ENCODE peak calls at places on chromosomes 3 and 15, in four cellular contexts. R, Y, E and H are unnamed samples. For H3K36me3 and H3K27me3, the result is how much of the 10 kb centered on the place peaks cover.

GRCh38 chr15:65077291-65077980 is 890 bp downstream of the KBTBD13 start:
- DNase-seq in Y (no peak), E (no peak), R (no peak), H (no peak)

GRCh38 chr3:58588030-58588614 is 10.9 kb upstream of the FAM107A start:
- DNase-seq in Y (no peak), R (peak), E (peak), H (no peak)

GRCh38 chr15:101652783-101653430 is 726 bp upstream of the TM2D3 start:
- DNase-seq in R (no peak), E (peak), Y (no peak), H (peak)

GRCh38 chr3:112074006-112074405 is 12.2 kb upstream of the C3orf52 start:
- DNase-seq in R (no peak), Y (no peak), E (peak), H (no peak)

GRCh38 chr3:8709801-8710524 is 23.6 kb upstream of the CAV3 start:
- DNase-seq in E (no peak), R (no peak), Y (no peak), H (no peak)

GRCh38 chr3:34727700-34728099 is 911.6 kb upstream of the ARPP21 start:
- DNase-seq in E (no peak), R (no peak), Y (no peak), H (no peak)

GRCh38 chr3:170653801-170654200 is 67.9 kb upstream of the SLC7A14 start:
- DNase-seq in E (no peak), R (no peak), Y (no peak), H (no peak)

GRCh38 chr15:43518073-43518761 is 809 bp downstream of the MAP1A start:
- DNase-seq in R (peak), Y (no peak), E (peak), H (no peak)

GRCh38 chr3:130968231-130968630 is 58.4 kb downstream of the ASTE1 start:
- DNase-seq in Y (no peak), E (peak), R (no peak), H (no peak)

GRCh38 chr3:64143399-64144130 is 81.7 kb downstream of the PRICKLE2 start:
- DNase-seq in R (peak), E (peak), Y (no peak), H (no peak)

GRCh38 chr15:85707519-85708338 is 87.0 kb downstream of the KLHL25 start:
- DNase-seq in R (peak), Y (no peak), E (peak), H (no peak)

GRCh38 chr3:63864008-63864871 is 573 bp downstream of the ATXN7 start:
- DNase-seq in E (peak), Y (peak), R (no peak), H (peak)

GRCh38 chr3:134330895-134331810 is 43.1 kb downstream of the AMOTL2 start:
- DNase-seq in E (peak), R (peak), Y (no peak), H (peak)

GRCh38 chr15:83846847-83847246 is 192.9 kb downstream of the ADAMTSL3 start:
- DNase-seq in Y (no peak), R (peak), E (peak), H (peak)

GRCh38 chr15:98800437-98801233 is 152.3 kb downstream of the IGF1R start:
- DNase-seq in E (peak), R (peak), Y (no peak), H (peak)

GRCh38 chr3:63349583-63350177 is 71.6 kb downstream of the SYNPR start:
- DNase-seq in Y (peak), E (peak), R (peak), H (peak)

GRCh38 chr3:64187065-64187959 is 38.0 kb downstream of the PRICKLE2 start:
- DNase-seq in Y (peak), R (peak), E (peak), H (peak)

GRCh38 chr3:194123735-194124134 is 12.2 kb upstream of the HES1 start:
- DNase-seq in E (no peak), R (no peak), Y (no peak), H (no peak)

GRCh38 chr15:88060383-88060782 is 196.2 kb downstream of the NTRK3 start:
- DNase-seq in R (no peak), Y (no peak), E (no peak), H (no peak)

GRCh38 chr15:75140080-75140879 is 61.4 kb upstream of the C15orf39 start:
- DNase-seq in E (no peak), Y (no peak), R (no peak), H (no peak)

GRCh38 chr15:56906766-56907165 is 11.7 kb upstream of the TCF12 start:
- DNase-seq in R (no peak), Y (no peak), E (no peak), H (no peak)

GRCh38 chr3:135751991-135752390 is 213.5 kb upstream of the PPP2R3A start:
- DNase-seq in E (no peak), Y (no peak), R (no peak), H (no peak)

GRCh38 chr15:89444241-89444797 is 52.1 kb downstream of the RHCG start:
- DNase-seq in R (no peak), Y (no peak), E (no peak), H (no peak)

GRCh38 chr15:91021516-91022074 is 799 bp downstream of the VPS33B start:
- DNase-seq in R (no peak), E (peak), Y (no peak), H (no peak)

GRCh38 chr15:92899910-92900711 is at the start of gene CHD2:
- DNase-seq in R (peak), E (peak), Y (peak), H (peak)

GRCh38 chr15:29942144-29942543 is 119.9 kb upstream of the TJP1 start:
- DNase-seq in R (no peak), E (no peak), Y (no peak), H (no peak)

GRCh38 chr3:58633157-58633865 is 33.3 kb downstream of the FAM3D start:
- DNase-seq in E (no peak), Y (no peak), R (no peak), H (no peak)

GRCh38 chr3:69530554-69530953 is 144.7 kb upstream of the FRMD4B start:
- DNase-seq in Y (no peak), E (no peak), R (no peak), H (no peak)

GRCh38 chr3:169637731-169638130 is 25.8 kb downstream of the MECOM start:
- DNase-seq in R (no peak), Y (no peak), E (no peak), H (no peak)

GRCh38 chr3:40741729-40742128 is 217.0 kb downstream of the ZNF621 start:
- DNase-seq in R (no peak), Y (no peak), E (no peak), H (no peak)

GRCh38 chr3:45915518-45916231 is 27.6 kb upstream of the CXCR6 start:
- DNase-seq in E (peak), Y (no peak), R (peak), H (peak)

GRCh38 chr3:140758791-140759444 is 81.1 kb downstream of the TRIM42 start:
- DNase-seq in Y (no peak), E (no peak), R (no peak), H (no peak)

GRCh38 chr15:54066403-54066802 is 88.2 kb downstream of the UNC13C start:
- DNase-seq in R (no peak), Y (no peak), E (no peak), H (no peak)

GRCh38 chr15:79028411-79028964 is 62.1 kb downstream of the RASGRF1 start:
- DNase-seq in Y (peak), E (peak), R (peak), H (peak)

DNA sequence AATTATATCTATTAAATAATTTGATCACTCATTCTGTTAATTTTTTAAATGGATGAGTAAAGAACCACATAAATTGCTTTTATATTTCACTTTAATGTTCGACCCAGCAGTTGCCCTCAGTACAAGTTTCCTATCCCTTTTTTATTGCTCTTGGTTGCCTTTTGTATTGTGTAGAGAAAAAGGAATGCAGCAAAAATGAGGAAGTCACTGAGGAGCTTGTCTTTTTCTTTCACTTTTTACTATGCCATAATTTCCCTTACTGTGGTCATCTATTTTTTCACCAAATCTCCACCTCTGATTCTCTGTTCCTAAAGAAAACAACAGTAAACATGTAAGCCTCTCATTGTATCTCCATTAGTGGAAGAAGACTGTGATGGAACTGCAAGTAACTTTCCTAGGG is 122.7 kb downstream of the B3GALNT1 start:
- DNase-seq in Y (no peak), E (peak), R (no peak), H (no peak)
- H3K4me3 ChIP-seq in Y (no peak), E (no peak), R (no peak), H (no peak)

GRCh38 chr3:123711356-123711755 is 126.5 kb upstream of the HACD2 start:
- DNase-seq in E (no peak), Y (no peak), R (no peak), H (no peak)
- H3K36me3 ChIP-seq in E (under half), Y (under half), R (under half), H (under half)

GRCh38 chr15:45635191-45635638 is 386 bp downstream of the SQOR start:
- DNase-seq in Y (peak), E (peak), R (no peak), H (peak)
- H3K27me3 ChIP-seq in Y (under half), E (under half), R (under half), H (under half)

GRCh38 chr15:60972301-60972700 is 256.8 kb downstream of the RORA start:
- DNase-seq in E (peak), R (peak), Y (no peak), H (no peak)
- H3K4me3 ChIP-seq in E (no peak), R (no peak), Y (no peak), H (no peak)

DNA sequence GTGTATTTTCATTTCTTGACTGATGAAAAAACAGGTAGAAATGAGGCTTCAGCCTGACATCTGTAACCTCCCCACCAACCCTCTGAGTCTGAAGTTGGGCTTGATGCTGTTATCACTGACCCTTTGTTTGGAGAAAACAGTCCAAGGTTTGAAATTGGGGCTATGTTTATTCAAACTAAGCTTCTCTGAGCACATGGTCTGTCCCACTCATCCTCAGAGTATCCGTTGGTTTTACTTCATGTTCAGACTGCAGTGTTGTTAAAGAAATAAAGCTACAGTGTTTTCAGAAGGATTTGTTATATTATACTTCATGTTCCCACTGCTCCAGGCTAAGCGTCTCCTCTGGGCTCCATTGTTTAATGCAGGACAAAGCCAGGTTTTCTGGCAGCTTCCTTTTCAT is 6.0 kb downstream of the MAPKBP1 start:
- DNase-seq in E (peak), R (no peak), Y (no peak), H (no peak)
- H3K36me3 ChIP-seq in E (under half), R (under half), Y (under half), H (under half)

GRCh38 chr3:142577701-142578308 is 728 bp downstream of the ATR start:
- DNase-seq in E (peak), R (peak), Y (no peak), H (no peak)

GRCh38 chr3:142580061-142580423 is 1.5 kb upstream of the ATR start:
- DNase-seq in R (no peak), E (no peak), Y (no peak), H (no peak)

GRCh38 chr3:142574665-142575064 is 3.9 kb downstream of the ATR start:
- DNase-seq in Y (no peak), E (no peak), R (no peak), H (no peak)

GRCh38 chr3:142578309-142579223 is at the start of gene ATR:
- DNase-seq in E (peak), Y (peak), R (peak), H (peak)

GRCh38 chr3:142576792-142577191 is 1.7 kb downstream of the ATR start:
- DNase-seq in R (no peak), Y (no peak), E (no peak), H (no peak)
- H3K27me3 ChIP-seq in R (under half), Y (under half), E (under half), H (under half)

DNA sequence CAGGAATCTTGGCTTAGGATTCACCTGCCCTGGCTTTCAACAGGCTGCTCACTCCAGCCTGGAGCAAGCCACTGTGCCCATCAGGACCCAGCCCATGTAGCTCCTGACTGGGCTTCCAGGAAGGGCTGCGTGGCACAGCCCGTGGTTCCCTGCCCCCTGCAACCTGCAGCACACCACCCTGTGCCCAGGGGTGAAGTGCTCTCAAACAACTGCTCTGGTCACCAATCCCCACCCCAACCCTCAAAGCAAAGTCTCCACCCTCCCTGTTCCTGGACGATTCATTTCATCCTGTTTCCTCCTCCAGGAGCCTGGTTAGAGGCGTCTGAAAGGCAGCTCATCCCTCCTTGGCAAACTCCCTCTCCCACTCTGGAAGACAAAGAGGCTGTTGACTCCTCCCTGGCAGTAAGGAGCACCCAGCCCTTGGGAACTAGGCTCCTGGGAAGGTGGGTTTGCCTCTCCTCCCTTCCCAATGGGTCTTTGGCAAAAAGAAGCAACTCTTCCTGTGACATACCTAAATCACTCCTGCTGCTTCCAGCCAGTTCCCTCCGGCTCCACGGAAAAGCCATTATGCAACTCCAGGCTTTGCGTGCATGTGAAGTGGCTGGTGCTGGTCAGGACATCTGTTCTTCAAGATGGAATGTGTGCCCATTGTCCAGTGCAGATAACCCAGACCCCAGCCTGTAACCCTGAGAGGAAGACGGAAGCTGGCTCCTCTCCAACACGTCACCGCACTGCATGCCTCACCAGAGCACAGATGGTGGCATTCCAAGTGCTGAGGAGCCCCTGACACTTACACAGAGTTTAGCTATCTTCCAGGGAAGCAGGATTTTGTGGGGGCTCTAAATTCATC is 29.1 kb upstream of the VIPR1 start:
- DNase-seq in E (no peak), R (peak), Y (peak), H (peak)
- H3K4me3 ChIP-seq in E (no peak), R (no peak), Y (no peak), H (no peak)

GRCh38 chr3:32876920-32877319 is 59.1 kb downstream of the TRIM71 start:
- DNase-seq in Y (no peak), E (no peak), R (no peak), H (no peak)
- H3K36me3 ChIP-seq in Y (under half), E (under half), R (under half), H (under half)

GRCh38 chr3:84959470-84960380 is 936 bp downstream of the CADM2 start:
- DNase-seq in R (no peak), E (no peak), Y (no peak), H (no peak)

GRCh38 chr3:84961492-84962255 is 2.9 kb downstream of the CADM2 start:
- DNase-seq in R (no peak), Y (no peak), E (no peak), H (no peak)

GRCh38 chr3:84960581-84960980 is 1.8 kb downstream of the CADM2 start:
- DNase-seq in E (no peak), Y (no peak), R (no peak), H (no peak)

GRCh38 chr3:84960994-84961393 is 2.2 kb downstream of the CADM2 start:
- DNase-seq in E (no peak), Y (no peak), R (no peak), H (no peak)

GRCh38 chr3:84958495-84959469 is at the start of gene CADM2:
- DNase-seq in E (peak), Y (peak), R (peak), H (peak)
- H3K27me3 ChIP-seq in E (under half), Y (under half), R (under half), H (under half)